ENCODE peak calls at places on chromosome X, in seven cellular contexts. W is cardiac muscle cell, M is lung, U is PC-3, O is GM23338, I is OCI-LY7, Q is neural progenitor cell. L is an unnamed sample.

GRCh38 chrX:20317873-20318272 is 51.2 kb upstream of the RPS6KA3 start:
- DNase-seq in Q (no peak), O (no peak), M (no peak), I (no peak), U (no peak), W (no peak), L (no peak)

GRCh38 chrX:132488819-132489255 is at the start of gene MBNL3:
- DNase-seq in W (peak), Q (peak), U (peak), O (peak), I (peak), M (peak), L (peak)

GRCh38 chrX:23012162-23012561 is 12.4 kb downstream of the DDX53 start:
- DNase-seq in U (no peak), I (no peak), M (no peak), Q (no peak), W (peak), O (no peak), L (no peak)

GRCh38 chrX:68254738-68255645 is 178.3 kb downstream of the OPHN1 start:
- DNase-seq in O (no peak), M (no peak), I (no peak), W (no peak), Q (no peak), U (peak), L (no peak)

GRCh38 chrX:22206781-22207180 is 65.9 kb upstream of the CBLL2 start:
- DNase-seq in O (no peak), U (no peak), I (no peak), Q (no peak), W (no peak), M (no peak), L (no peak)

GRCh38 chrX:41259516-41259915 is 74.4 kb upstream of the DDX3X start:
- DNase-seq in U (no peak), M (no peak), Q (no peak), I (no peak), W (no peak), O (peak), L (no peak)

GRCh38 chrX:41045960-41046567 is 39.2 kb upstream of the USP9X start:
- DNase-seq in M (no peak), O (peak), I (no peak), Q (peak), W (peak), U (no peak), L (no peak)

GRCh38 chrX:3585719-3586118 is 127.7 kb downstream of the PRKX start:
- DNase-seq in M (no peak), W (no peak), U (no peak), O (no peak), Q (no peak), I (no peak), L (no peak)

GRCh38 chrX:105331244-105331643 is 110.8 kb upstream of the TEX13A start:
- DNase-seq in O (no peak), Q (no peak), I (no peak), W (no peak), M (no peak), U (peak), L (peak)

GRCh38 chrX:155747520-155747919 is 133.6 kb upstream of the VAMP7 start:
- DNase-seq in U (peak), O (no peak), I (no peak), M (peak), W (no peak), Q (no peak), L (peak)

GRCh38 chrX:106917830-106918500 is 2.2 kb upstream of the CLDN2 start:
- DNase-seq in W (no peak), O (no peak), I (no peak), Q (no peak), U (peak), M (no peak), L (peak)

GRCh38 chrX:2679534-2680485 is 11.3 kb upstream of the CD99 start:
- DNase-seq in Q (no peak), O (no peak), W (no peak), M (no peak), I (no peak), U (no peak), L (no peak)

GRCh38 chrX:29728639-29729038 is 486.7 kb upstream of the MAGEB2 start:
- DNase-seq in M (no peak), Q (no peak), W (no peak), O (no peak), I (no peak), U (no peak), L (peak)

GRCh38 chrX:97039363-97040029 is 155.8 kb downstream of the RPA4 start:
- DNase-seq in O (no peak), I (no peak), Q (no peak), U (peak), M (no peak), W (no peak), L (peak)

GRCh38 chrX:3815896-3816664 is 102.6 kb upstream of the PRKX start:
- DNase-seq in O (peak), U (peak), M (peak), I (peak), Q (peak), W (peak), L (no peak)

GRCh38 chrX:27598312-27598711 is 8.2 kb downstream of the DCAF8L2 start:
- DNase-seq in O (peak), M (no peak), Q (peak), I (no peak), W (peak), U (no peak), L (no peak)

GRCh38 chrX:119488749-119489148 is 20.5 kb downstream of the SLC25A5 start:
- DNase-seq in O (peak), Q (peak), U (peak), W (peak), M (peak), I (peak), L (no peak)

GRCh38 chrX:48703642-48704481 is 7.3 kb downstream of the SUV39H1 start:
- DNase-seq in O (no peak), Q (no peak), U (peak), I (no peak), M (no peak), W (peak), L (peak)

GRCh38 chrX:132435222-132435621 is 53.6 kb downstream of the MBNL3 start:
- DNase-seq in O (no peak), I (no peak), W (no peak), Q (no peak), U (peak), M (no peak), L (no peak)

GRCh38 chrX:149962859-149963757 is 24.8 kb upstream of the EOLA2 start:
- DNase-seq in O (peak), U (peak), Q (peak), M (peak), W (peak), I (peak), L (peak)

GRCh38 chrX:1537031-1537715 is at the start of gene P2RY8:
- DNase-seq in M (peak), O (no peak), Q (no peak), U (peak), I (peak), W (no peak), L (no peak)

GRCh38 chrX:129653985-129654651 is 638 bp downstream of the APLN start:
- DNase-seq in W (no peak), O (peak), Q (no peak), I (no peak), U (peak), M (no peak), L (no peak)

GRCh38 chrX:74349387-74349786 is 45.4 kb downstream of the ZCCHC13 start:
- DNase-seq in O (no peak), M (no peak), I (no peak), U (peak), W (no peak), Q (no peak), L (peak)

GRCh38 chrX:153447581-153447960 is 1.7 kb upstream of the TREX2 start:
- DNase-seq in O (no peak), W (no peak), Q (no peak), M (no peak), U (no peak), I (no peak), L (no peak)

DNA sequence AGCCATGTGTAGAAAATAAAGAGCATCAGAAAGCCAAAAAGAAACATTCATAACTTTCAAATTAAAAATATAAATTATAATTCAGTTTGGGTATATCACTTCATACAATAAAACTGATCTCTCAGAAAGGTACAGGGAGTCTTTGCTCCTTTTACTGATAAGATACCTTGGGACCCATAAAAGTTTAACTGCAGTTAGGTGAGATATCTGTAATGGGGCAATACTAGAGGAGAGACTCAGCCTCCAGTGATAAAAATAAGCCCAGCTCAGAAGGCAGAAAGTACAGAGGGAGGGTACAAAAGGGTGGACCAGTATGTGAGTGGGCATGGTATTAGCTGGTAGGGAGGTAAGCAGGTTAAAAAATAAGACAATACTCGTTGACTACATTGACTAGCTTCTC is 180.9 kb upstream of the AGTR2 start:
- DNase-seq in I (no peak), W (no peak), Q (no peak), M (no peak), O (no peak), U (no peak), L (no peak)
- H3K27ac ChIP-seq in I (no peak), W (no peak), Q (no peak), M (no peak), O (no peak), U (no peak), L (no peak)

GRCh38 chrX:13254870-13255269 is 65.0 kb downstream of the ATXN3L start:
- DNase-seq in W (no peak), M (no peak), U (no peak), I (no peak), Q (no peak), O (no peak), L (no peak)
- H3K27ac ChIP-seq in W (no peak), M (no peak), U (no peak), I (no peak), Q (no peak), O (no peak), L (no peak)

DNA sequence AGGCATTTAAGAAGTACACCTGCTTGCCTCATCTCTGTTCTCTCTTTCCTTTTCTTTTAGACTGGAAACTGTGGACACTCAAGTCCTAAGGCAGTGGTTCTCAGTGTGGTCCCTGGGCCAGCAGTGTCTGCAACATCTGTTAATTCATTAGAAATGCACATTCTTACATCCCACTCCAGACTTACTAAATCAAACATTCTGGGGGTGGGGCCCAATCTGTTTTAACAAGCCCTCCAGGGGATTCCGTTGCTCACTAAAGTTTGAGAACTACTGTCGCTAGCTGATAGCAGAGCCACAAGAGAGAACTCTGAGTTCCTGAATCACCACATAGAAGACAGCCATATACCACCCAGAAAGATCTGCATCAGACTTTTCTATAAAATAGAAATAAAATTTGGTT is 430.6 kb downstream of the BCOR start:
- DNase-seq in M (no peak), W (no peak), I (no peak), Q (no peak), O (no peak), U (no peak), L (no peak)
- H3K27ac ChIP-seq in M (no peak), W (no peak), I (no peak), Q (no peak), O (no peak), U (no peak), L (no peak)

GRCh38 chrX:112968351-112969133 is 127.9 kb upstream of the AMOT start:
- DNase-seq in M (no peak), Q (no peak), I (no peak), U (peak), W (no peak), O (no peak), L (peak)
- H3K27ac ChIP-seq in M (no peak), Q (no peak), I (no peak), U (no peak), W (no peak), O (no peak), L (peak)

GRCh38 chrX:143082537-143082936 is 56.8 kb downstream of the SPANXN4 start:
- DNase-seq in W (no peak), I (no peak), Q (no peak), O (no peak), U (no peak), M (no peak), L (no peak)
- H3K27ac ChIP-seq in W (no peak), I (no peak), Q (no peak), O (no peak), U (no peak), M (no peak), L (no peak)

L was measured in foreskin keratinocyte.